ENCODE peak calls at places on chromosomes 16 and 17, in four cellular contexts. One of them, this sample, is unnamed.

GRCh38 chr17:38748329-38749221 is at the start of gene PCGF2:
- DNase-seq in IMR-90: peak; percentile 89
- DNase-seq in neural progenitor cell: peak; percentile 97
- DNase-seq in BJ: peak; percentile 31
- DNase-seq in this sample: peak; percentile 52

GRCh38 chr16:72878301-72879269 is 169.3 kb downstream of the ZFHX3 start:
- DNase-seq in IMR-90: peak; percentile 75
- DNase-seq in neural progenitor cell: no peak
- DNase-seq in BJ: no peak
- DNase-seq in this sample: no peak

GRCh38 chr17:77884019-77884418 is 74.5 kb upstream of the TNRC6C start:
- DNase-seq in IMR-90: peak; percentile 5
- DNase-seq in neural progenitor cell: peak; percentile 90
- DNase-seq in BJ: no peak
- DNase-seq in this sample: no peak

GRCh38 chr16:52976539-52977167 is 76.0 kb downstream of the CHD9NB start:
- DNase-seq in IMR-90: peak; percentile 22
- DNase-seq in neural progenitor cell: peak; percentile 30
- DNase-seq in BJ: no peak
- DNase-seq in this sample: no peak

GRCh38 chr17:32483451-32484019 is 3.3 kb upstream of the CDK5R1 start:
- DNase-seq in IMR-90: peak; percentile 61
- DNase-seq in neural progenitor cell: peak; percentile 91
- DNase-seq in BJ: no peak
- DNase-seq in this sample: peak; percentile 52

GRCh38 chr17:2183346-2183745 is 120.2 kb downstream of the SMG6 start:
- DNase-seq in IMR-90: peak; percentile 81
- DNase-seq in neural progenitor cell: no peak
- DNase-seq in BJ: no peak
- DNase-seq in this sample: no peak

GRCh38 chr16:4768549-4769305 is 1.8 kb upstream of the ZNF500 start:
- DNase-seq in IMR-90: peak; percentile 92
- DNase-seq in neural progenitor cell: peak; percentile 98
- DNase-seq in BJ: peak; percentile 77
- DNase-seq in this sample: peak; percentile 74

GRCh38 chr17:74215332-74215727 is 2.0 kb downstream of the TTYH2 start:
- DNase-seq in IMR-90: no peak
- DNase-seq in neural progenitor cell: no peak
- DNase-seq in BJ: no peak
- DNase-seq in this sample: no peak

GRCh38 chr16:87954361-87954760 is 3.1 kb downstream of the BANP start:
- DNase-seq in IMR-90: no peak
- DNase-seq in neural progenitor cell: no peak
- DNase-seq in BJ: no peak
- DNase-seq in this sample: no peak

GRCh38 chr16:48498761-48499600 is 111.0 kb downstream of the N4BP1 start:
- DNase-seq in IMR-90: peak; percentile 76
- DNase-seq in neural progenitor cell: no peak
- DNase-seq in BJ: peak; percentile 58
- DNase-seq in this sample: peak; percentile 72

GRCh38 chr16:85291302-85292148 is 179.3 kb upstream of the CIBAR2 start:
- DNase-seq in IMR-90: no peak
- DNase-seq in neural progenitor cell: peak; percentile 68
- DNase-seq in BJ: no peak
- DNase-seq in this sample: no peak

GRCh38 chr16:57194512-57194911 is 8.4 kb downstream of the RSPRY1 start:
- DNase-seq in IMR-90: peak; percentile 94
- DNase-seq in neural progenitor cell: no peak
- DNase-seq in BJ: peak; percentile 82
- DNase-seq in this sample: peak; percentile 75

GRCh38 chr16:75073551-75074414 is 42.8 kb downstream of the LDHD start:
- DNase-seq in IMR-90: no peak
- DNase-seq in neural progenitor cell: no peak
- DNase-seq in BJ: no peak
- DNase-seq in this sample: no peak

GRCh38 chr16:56849690-56850680 is 15.0 kb upstream of the SLC12A3 start:
- DNase-seq in IMR-90: peak; percentile 38
- DNase-seq in neural progenitor cell: no peak
- DNase-seq in BJ: no peak
- DNase-seq in this sample: no peak

GRCh38 chr16:88977028-88977844 is at the start of gene CBFA2T3:
- DNase-seq in IMR-90: no peak
- DNase-seq in neural progenitor cell: no peak
- DNase-seq in BJ: no peak
- DNase-seq in this sample: no peak

GRCh38 chr16:67562918-67563707 is 787 bp downstream of the CTCF start:
- DNase-seq in IMR-90: peak; percentile 33
- DNase-seq in neural progenitor cell: peak; percentile 92
- DNase-seq in BJ: no peak
- DNase-seq in this sample: no peak

GRCh38 chr17:57945999-57946797 is 9.0 kb downstream of the CUEDC1 start:
- DNase-seq in IMR-90: peak; percentile 58
- DNase-seq in neural progenitor cell: no peak
- DNase-seq in BJ: peak; percentile 55
- DNase-seq in this sample: no peak

GRCh38 chr17:28725660-28726395 is at the start of gene TLCD1:
- DNase-seq in IMR-90: peak; percentile 74
- DNase-seq in neural progenitor cell: peak; percentile 93
- DNase-seq in BJ: no peak
- DNase-seq in this sample: no peak

DNA sequence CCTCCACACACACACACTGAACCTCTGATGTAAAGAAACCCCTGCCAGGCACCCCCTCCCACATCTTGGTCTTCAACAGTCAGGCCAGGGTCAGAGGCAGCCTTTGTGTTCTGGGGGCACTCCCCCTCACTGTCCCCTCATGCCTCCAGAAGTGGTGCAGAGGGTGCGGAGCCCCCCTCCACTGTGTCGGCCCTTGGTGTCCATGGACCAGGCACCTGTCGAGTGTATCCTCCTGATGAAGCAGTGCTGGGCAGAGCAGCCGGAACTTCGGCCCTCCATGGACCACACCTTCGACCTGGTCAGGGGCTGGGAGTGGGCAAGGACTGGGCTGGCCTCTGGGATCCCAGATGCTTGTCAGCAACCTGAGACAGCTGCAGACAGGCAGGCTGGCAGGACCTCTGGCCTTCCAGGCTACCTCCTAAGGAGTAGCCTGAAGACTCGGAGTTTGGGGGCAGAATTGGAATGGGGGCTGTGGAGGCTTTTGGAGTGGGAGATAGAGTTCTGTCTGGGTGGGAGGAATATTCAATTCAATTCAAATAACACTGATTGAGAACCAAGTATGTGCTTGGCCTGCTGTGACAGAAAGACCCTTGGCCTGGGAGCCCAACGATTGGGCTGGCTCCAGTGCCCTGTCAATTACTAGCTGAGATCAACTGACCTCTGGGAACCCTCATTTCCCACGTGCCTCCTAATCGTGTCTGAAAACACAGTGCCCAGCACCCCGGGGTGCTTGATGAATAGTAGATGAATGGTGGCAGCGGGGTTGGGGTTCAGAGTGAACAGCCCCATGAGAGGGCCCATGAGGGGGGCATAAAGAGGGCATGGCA is 11.5 kb downstream of the GUCY2D start:
- DNase-seq in IMR-90: no peak
- DNase-seq in neural progenitor cell: no peak
- DNase-seq in BJ: no peak
- DNase-seq in this sample: no peak
- H3K4me3 ChIP-seq in IMR-90: no peak overlapping the region
- H3K4me3 ChIP-seq in neural progenitor cell: no peak overlapping the region
- H3K4me3 ChIP-seq in BJ: no peak overlapping the region
- H3K4me3 ChIP-seq in this sample: no peak overlapping the region

DNA sequence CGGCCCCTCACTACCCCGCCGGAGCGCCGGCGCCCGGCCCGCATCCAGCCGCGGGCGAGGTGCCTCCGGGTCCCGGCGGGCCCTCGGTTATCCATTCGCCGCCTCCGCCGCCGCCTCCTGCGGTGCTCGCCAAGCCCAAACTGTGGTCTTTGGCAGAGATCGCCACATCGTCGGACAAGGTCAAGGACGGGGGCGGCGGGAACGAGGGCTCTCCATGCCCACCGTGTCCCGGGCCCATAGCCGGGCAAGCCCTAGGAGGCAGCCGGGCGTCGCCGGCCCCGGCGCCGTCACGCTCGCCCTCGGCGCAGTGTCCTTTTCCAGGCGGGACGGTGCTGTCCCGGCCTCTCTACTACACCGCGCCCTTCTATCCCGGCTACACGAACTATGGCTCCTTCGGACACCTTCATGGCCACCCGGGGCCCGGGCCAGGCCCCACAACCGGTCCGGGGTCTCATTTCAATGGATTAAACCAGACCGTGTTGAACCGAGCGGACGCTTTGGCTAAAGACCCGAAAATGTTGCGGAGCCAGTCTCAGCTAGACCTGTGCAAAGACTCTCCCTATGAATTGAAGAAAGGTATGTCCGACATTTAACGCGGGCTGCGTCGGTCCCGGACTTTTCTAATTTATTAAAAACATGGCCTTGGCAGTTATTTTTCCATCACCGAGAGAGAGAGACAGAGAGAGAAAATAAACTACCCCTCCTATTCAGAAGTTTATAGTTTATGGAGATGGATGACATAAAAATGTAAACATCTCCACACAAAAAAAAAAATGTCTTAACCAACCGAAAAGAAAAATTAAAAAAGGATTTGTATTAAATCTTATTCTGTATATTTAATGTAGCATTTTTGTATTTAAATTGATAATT is 2.9 kb downstream of the IRX5 start:
- DNase-seq in IMR-90: no peak
- DNase-seq in neural progenitor cell: peak; percentile 62
- DNase-seq in BJ: no peak
- DNase-seq in this sample: no peak
- H3K4me3 ChIP-seq in IMR-90: no peak overlapping the region
- H3K4me3 ChIP-seq in neural progenitor cell: peak overlapping the region; percentile 79
- H3K4me3 ChIP-seq in BJ: peak overlapping the region; percentile 36
- H3K4me3 ChIP-seq in this sample: peak overlapping the region; percentile 40

DNA sequence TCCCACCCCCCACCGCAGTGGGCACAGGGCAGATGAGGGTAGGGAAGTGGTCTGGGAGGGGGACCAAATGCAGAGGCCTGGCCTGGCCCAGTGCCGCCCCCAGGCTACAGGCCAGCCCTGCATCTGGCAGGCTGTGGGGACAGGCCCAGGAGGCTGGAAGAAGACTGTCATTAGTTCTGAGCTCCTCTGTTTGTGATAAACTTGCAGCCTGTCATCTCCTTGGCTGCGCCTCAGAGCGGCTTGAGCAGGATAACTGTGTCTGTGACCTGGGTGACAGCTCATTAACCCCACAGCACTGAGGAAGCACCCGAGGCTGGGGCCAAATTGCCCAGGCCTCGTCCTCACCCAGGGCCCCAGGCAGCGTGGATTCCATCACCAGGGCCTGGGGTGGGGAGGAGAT is 23.9 kb downstream of the ABCC3 start:
- DNase-seq in IMR-90: no peak
- DNase-seq in neural progenitor cell: no peak
- DNase-seq in BJ: no peak
- DNase-seq in this sample: no peak
- H3K4me3 ChIP-seq in IMR-90: no peak overlapping the region
- H3K4me3 ChIP-seq in neural progenitor cell: no peak overlapping the region
- H3K4me3 ChIP-seq in BJ: no peak overlapping the region
- H3K4me3 ChIP-seq in this sample: no peak overlapping the region

DNA sequence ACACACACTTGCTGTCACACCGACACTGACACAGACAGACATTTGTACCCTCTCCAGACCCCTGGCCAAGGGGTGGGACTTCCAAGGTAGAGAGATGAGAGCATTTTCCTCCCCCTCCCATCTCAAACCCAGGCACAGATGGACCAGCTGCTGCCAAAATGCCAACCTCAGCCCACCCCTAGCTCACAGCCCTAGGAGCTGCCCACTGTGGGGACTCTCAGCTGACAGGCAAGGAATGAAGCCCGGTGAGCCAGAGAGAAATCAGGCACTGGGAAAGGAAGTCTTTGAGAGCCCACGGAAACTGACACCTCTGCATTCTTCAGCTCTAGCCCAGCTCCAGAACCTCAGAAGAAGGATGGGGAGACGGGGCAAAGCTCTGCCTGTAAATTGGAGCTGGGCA is 2.8 kb downstream of the ETV4 start:
- DNase-seq in IMR-90: peak; percentile 19
- DNase-seq in neural progenitor cell: peak; percentile 28
- DNase-seq in BJ: no peak
- DNase-seq in this sample: no peak
- H3K4me3 ChIP-seq in IMR-90: no peak overlapping the region
- H3K4me3 ChIP-seq in neural progenitor cell: no peak overlapping the region
- H3K4me3 ChIP-seq in BJ: no peak overlapping the region
- H3K4me3 ChIP-seq in this sample: no peak overlapping the region

DNA sequence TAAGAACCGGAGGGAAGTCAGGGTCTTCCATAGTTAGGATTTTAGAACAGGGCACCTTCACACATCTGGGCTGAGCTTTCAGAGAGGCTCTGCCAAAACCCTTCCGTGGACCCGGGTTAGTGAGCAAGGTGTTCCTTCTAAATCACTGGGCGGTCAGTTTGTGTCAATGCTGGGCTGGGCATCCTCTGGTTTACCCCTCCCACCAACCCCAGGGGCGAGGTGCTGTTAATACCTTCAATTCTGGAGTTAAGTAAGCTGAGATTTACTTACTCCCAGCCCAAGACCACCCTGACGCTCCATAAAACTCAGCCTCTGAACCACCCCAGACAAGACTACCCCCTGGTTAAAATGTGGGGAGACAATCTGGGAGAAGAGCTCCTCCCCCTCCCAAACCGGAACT is 1.0 kb downstream of the TMEM92 start:
- DNase-seq in IMR-90: no peak
- DNase-seq in neural progenitor cell: no peak
- DNase-seq in BJ: no peak
- DNase-seq in this sample: no peak
- H3K4me3 ChIP-seq in IMR-90: no peak overlapping the region
- H3K4me3 ChIP-seq in neural progenitor cell: no peak overlapping the region
- H3K4me3 ChIP-seq in BJ: no peak overlapping the region
- H3K4me3 ChIP-seq in this sample: no peak overlapping the region

This sample was measured in skeletal muscle cell.